ENCODE peak calls at places on chromosome 14, in six cellular contexts. F is HS-27A; G is activated CD4-positive, alpha-beta T cell treated with anti-CD3 and anti-CD28 coated beads for 36 hours; U is iPS-NIHi11; B is NCI-H774; O is caudate nucleus. J is an unnamed sample.
A peak's percentile ranks its signal among the peaks of the same experiment; 100 is the strongest.

GRCh38 chr14:70721542-70721941 is 79.8 kb downstream of the TTC9 start:
- DNase-seq in F (no peak), G (no peak), U (no peak), B (no peak), O (no peak), J (no peak)

GRCh38 chr14:50039734-50040400 is 76.5 kb downstream of the VCPKMT start:
- DNase-seq in F (no peak), G (peak; percentile 50), U (no peak), B (no peak), O (no peak), J (no peak)

GRCh38 chr14:51087024-51087423 is 7.9 kb downstream of the TRIM9 start:
- DNase-seq in F (no peak), G (peak; percentile 10), U (peak; percentile 28), B (no peak), O (no peak), J (no peak)

GRCh38 chr14:103576371-103577024 is 13.7 kb downstream of the COA8 start:
- DNase-seq in F (no peak), G (no peak), U (peak; percentile 81), B (peak; percentile 76), O (no peak), J (peak; percentile 73)

GRCh38 chr14:105281354-105282097 is 19.3 kb downstream of the BRF1 start:
- DNase-seq in F (no peak), G (peak; percentile 38), U (peak; percentile 65), B (no peak), O (no peak), J (peak; percentile 38)

GRCh38 chr14:91466192-91466591 is 43.9 kb downstream of the PPP4R3A start:
- DNase-seq in F (no peak), G (no peak), U (no peak), B (peak; percentile 78), O (no peak), J (no peak)

GRCh38 chr14:50260072-50260471 is 28.7 kb upstream of the SOS2 start:
- DNase-seq in F (no peak), G (no peak), U (no peak), B (no peak), O (no peak), J (no peak)

GRCh38 chr14:50339178-50339804 is 27.2 kb downstream of the DMAC2L start:
- DNase-seq in F (no peak), G (no peak), U (no peak), B (no peak), O (no peak), J (no peak)

GRCh38 chr14:23551266-23552028 is at the start of gene ZFHX2:
- DNase-seq in F (peak; percentile 61), G (peak; percentile 89), U (peak; percentile 88), B (peak; percentile 82), O (peak; percentile 62), J (peak; percentile 88)

GRCh38 chr14:76953196-76953945 is 75.1 kb downstream of the IRF2BPL start:
- DNase-seq in F (no peak), G (peak; percentile 64), U (no peak), B (peak; percentile 23), O (no peak), J (no peak)

GRCh38 chr14:55416866-55417265 is 5.2 kb upstream of the ATG14 start:
- DNase-seq in F (no peak), G (peak; percentile 66), U (peak; percentile 33), B (no peak), O (no peak), J (peak; percentile 39)

J was measured in nephron progenitor cell.